ENCODE peak calls at places on chromosomes 12 and 14, in five cellular contexts. Y is astrocyte of the spinal cord; O is CD8-positive, alpha-beta T cell; C is GM12864; W is lung. G is an unnamed sample.

GRCh38 chr12:22709292-22709691 is 84.3 kb downstream of the ETNK1 start:
- DNase-seq in W (no peak), Y (peak), C (peak), O (no peak), G (no peak)

GRCh38 chr12:22321018-22321605 is 13.4 kb downstream of the ST8SIA1 start:
- DNase-seq in W (no peak), Y (no peak), C (no peak), O (no peak), G (no peak)

GRCh38 chr12:95574799-95575452 is 23.6 kb upstream of the USP44 start:
- DNase-seq in W (no peak), O (no peak), Y (peak), C (no peak), G (peak)

GRCh38 chr12:79451988-79452387 is 238.8 kb downstream of the PAWR start:
- DNase-seq in Y (peak), O (no peak), C (no peak), W (no peak), G (peak)

GRCh38 chr12:153080-153746 is 60.7 kb downstream of the SLC6A12 start:
- DNase-seq in C (peak), O (peak), W (peak), Y (peak), G (peak)

GRCh38 chr12:46219892-46220655 is 48.8 kb downstream of the SLC38A1 start:
- DNase-seq in Y (peak), O (peak), W (no peak), C (no peak), G (peak)

GRCh38 chr12:72272731-72273498 is 745 bp downstream of the TRHDE start:
- DNase-seq in C (no peak), Y (peak), W (no peak), O (no peak), G (peak)

GRCh38 chr12:1797011-1797901 is 23.1 kb upstream of the LRTM2 start:
- DNase-seq in C (no peak), O (peak), W (peak), Y (no peak), G (no peak)

GRCh38 chr12:97968641-97969171 is 506.1 kb downstream of the RMST start:
- DNase-seq in C (no peak), W (no peak), Y (no peak), O (no peak), G (no peak)

GRCh38 chr14:28653521-28653920 is 113.1 kb upstream of the FOXG1 start:
- DNase-seq in Y (peak), W (no peak), C (no peak), O (no peak), G (no peak)

GRCh38 chr12:93361159-93361919 is 16.4 kb upstream of the NUDT4 start:
- DNase-seq in C (no peak), O (no peak), Y (peak), W (no peak), G (no peak)

GRCh38 chr12:110107369-110108281 is 16.5 kb upstream of the IFT81 start:
- DNase-seq in Y (peak), C (no peak), O (no peak), W (peak), G (peak)

GRCh38 chr12:69985656-69986055 is 160.6 kb downstream of the MYRFL start:
- DNase-seq in W (no peak), Y (no peak), C (no peak), O (no peak), G (no peak)

GRCh38 chr12:754238-754816 is 1.9 kb downstream of the WNK1 start:
- DNase-seq in C (no peak), Y (peak), O (no peak), W (no peak), G (no peak)

GRCh38 chr12:109458771-109459208 is 18.3 kb downstream of the KCTD10 start:
- DNase-seq in W (no peak), O (no peak), C (no peak), Y (peak), G (no peak)

GRCh38 chr12:21780786-21781185 is 6.3 kb upstream of the KCNJ8 start:
- DNase-seq in C (no peak), W (no peak), O (no peak), Y (no peak), G (no peak)

GRCh38 chr12:77213316-77213715 is 147.9 kb upstream of the E2F7 start:
- DNase-seq in C (no peak), O (no peak), W (no peak), Y (no peak), G (no peak)

GRCh38 chr14:22565391-22565945 is 23.6 kb downstream of the DAD1 start:
- DNase-seq in C (no peak), W (no peak), O (peak), Y (no peak), G (no peak)

GRCh38 chr12:128879898-128880764 is 26.9 kb downstream of the GLT1D1 start:
- DNase-seq in W (no peak), O (no peak), C (no peak), Y (no peak), G (no peak)

GRCh38 chr12:119343130-119343529 is 8.6 kb downstream of the CCDC60 start:
- DNase-seq in Y (no peak), W (no peak), C (no peak), O (no peak), G (no peak)

GRCh38 chr12:38664661-38665269 is 240.6 kb downstream of the CPNE8 start:
- DNase-seq in O (no peak), C (no peak), Y (no peak), W (no peak), G (no peak)

GRCh38 chr14:105414456-105415371 is 4.9 kb upstream of the MTA1 start:
- DNase-seq in O (peak), W (peak), Y (peak), C (no peak), G (peak)

GRCh38 chr12:128387811-128388422 is 120.9 kb downstream of the TMEM132C start:
- DNase-seq in Y (no peak), W (peak), C (no peak), O (no peak), G (no peak)

GRCh38 chr12:68268971-68269370 is 15.6 kb upstream of the IL22 start:
- DNase-seq in C (no peak), Y (no peak), O (no peak), W (no peak), G (no peak)

GRCh38 chr12:47361389-47362031 is 281.8 kb upstream of the AMIGO2 start:
- DNase-seq in C (peak), W (no peak), O (peak), Y (no peak), G (no peak)

GRCh38 chr14:61950340-61950739 is 188.1 kb downstream of the SNAPC1 start:
- DNase-seq in W (no peak), Y (no peak), C (no peak), O (no peak), G (peak)

GRCh38 chr12:52207106-52207505 is 15.3 kb upstream of the KRT80 start:
- DNase-seq in W (no peak), Y (no peak), C (no peak), O (no peak), G (no peak)

GRCh38 chr12:106865685-106866084 is 90.0 kb upstream of the TMEM263 start:
- DNase-seq in C (no peak), O (no peak), Y (no peak), W (no peak), G (no peak)

GRCh38 chr14:93263416-93263815 is 56.4 kb downstream of the UBR7 start:
- DNase-seq in C (no peak), O (no peak), Y (no peak), W (no peak), G (peak)

GRCh38 chr14:52919971-52920370 is 30.9 kb downstream of the FERMT2 start:
- DNase-seq in O (no peak), W (no peak), Y (peak), C (no peak), G (no peak)

GRCh38 chr12:75781532-75782046 is 250.0 kb downstream of the PHLDA1 start:
- DNase-seq in O (no peak), C (no peak), W (no peak), Y (peak), G (peak)

GRCh38 chr12:52350021-52350620 is 17.2 kb downstream of the KRT85 start:
- DNase-seq in O (no peak), Y (no peak), C (no peak), W (no peak), G (no peak)

GRCh38 chr12:56267443-56268071 is 815 bp downstream of the COQ10A start:
- DNase-seq in C (no peak), O (no peak), Y (no peak), W (no peak), G (no peak)

GRCh38 chr12:115794659-115795081 is 482.8 kb downstream of the MED13L start:
- DNase-seq in C (no peak), O (no peak), W (no peak), Y (no peak), G (no peak)

GRCh38 chr12:32891956-32892355 is 4.6 kb downstream of the PKP2 start:
- DNase-seq in Y (no peak), W (no peak), O (no peak), C (no peak), G (no peak)

GRCh38 chr14:100603341-100604125 is 16.3 kb upstream of the BEGAIN start:
- DNase-seq in O (no peak), Y (no peak), C (no peak), W (no peak), G (no peak)

GRCh38 chr12:30440826-30441602 is 254.7 kb downstream of the IPO8 start:
- DNase-seq in W (no peak), O (no peak), Y (no peak), C (no peak), G (peak)
- TF ChIP-seq CTCF in W (no peak), O (no peak), Y (peak), C (peak), G (peak)

DNA sequence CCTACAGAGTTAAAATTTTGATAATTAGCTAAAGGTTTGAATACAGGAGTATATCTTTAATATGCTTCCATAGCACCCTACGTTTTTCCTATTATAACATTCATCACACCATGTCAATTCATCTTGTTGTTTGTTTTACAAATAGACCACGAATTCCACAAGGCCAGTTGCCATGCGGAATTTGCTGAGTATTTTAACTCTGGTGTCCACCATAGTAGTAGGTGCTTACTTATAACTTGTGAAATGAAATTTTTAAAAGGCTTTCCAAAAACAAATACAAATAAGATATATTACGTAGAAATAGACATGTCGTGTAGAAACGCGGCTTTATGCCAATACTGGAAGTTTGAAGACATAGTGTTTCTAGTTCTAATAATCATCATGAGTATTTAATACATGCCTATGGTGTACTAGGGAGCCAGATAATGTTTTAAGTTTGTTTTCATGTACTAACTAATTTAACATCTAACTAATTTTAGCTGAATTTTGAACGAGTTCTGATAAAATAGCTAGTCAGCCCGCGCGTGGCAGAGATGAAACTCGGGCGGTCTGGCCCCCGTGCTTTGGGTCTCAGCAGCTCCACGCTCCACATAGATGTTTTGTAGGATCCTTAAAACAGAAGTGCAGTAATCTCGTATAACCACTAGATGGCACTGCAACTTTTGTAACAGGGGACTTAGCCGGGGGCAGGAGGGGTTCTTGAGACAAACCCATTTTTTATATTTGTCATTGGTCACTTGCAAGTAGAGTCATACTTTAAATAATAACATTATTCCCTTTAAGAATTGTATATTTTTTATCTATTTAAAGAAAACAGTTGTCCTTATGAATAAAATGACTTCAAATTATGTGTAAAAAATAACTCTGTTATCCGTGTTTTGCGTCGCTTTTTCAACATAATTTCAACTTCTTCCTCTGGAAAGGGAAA is 10.2 kb downstream of the CD69 start:
- DNase-seq in W (peak), Y (peak), C (no peak), O (peak), G (peak)
- H3K4me3 ChIP-seq in W (no peak), Y (no peak), C (no peak), O (no peak), G (no peak)

GRCh38 chr12:3075315-3075714 is 1.9 kb upstream of the TSPAN9 start:
- DNase-seq in C (no peak), O (no peak), Y (no peak), W (no peak), G (no peak)

GRCh38 chr12:3071710-3072109 is 5.5 kb upstream of the TSPAN9 start:
- DNase-seq in C (no peak), Y (no peak), W (no peak), O (no peak), G (no peak)

GRCh38 chr12:3076730-3077571 is at the start of gene TSPAN9:
- DNase-seq in Y (peak), W (peak), C (no peak), O (peak), G (peak)

GRCh38 chr12:3071107-3071506 is 6.1 kb upstream of the TSPAN9 start:
- DNase-seq in W (no peak), O (no peak), Y (no peak), C (no peak), G (no peak)

GRCh38 chr12:3073438-3074255 is 3.5 kb upstream of the TSPAN9 start:
- DNase-seq in W (peak), C (peak), Y (peak), O (peak), G (peak)
- TF ChIP-seq CTCF in W (peak), C (peak), Y (peak), O (peak), G (peak)

GRCh38 chr14:81536125-81536771 is 2.6 kb upstream of the SEL1L start:
- DNase-seq in O (no peak), Y (no peak), C (no peak), W (no peak), G (no peak)
- H3K4me3 ChIP-seq in O (no peak), Y (no peak), C (no peak), W (no peak), G (no peak)

GRCh38 chr12:57491393-57492280 is 3.8 kb downstream of the MARS1 start:
- DNase-seq in W (no peak), Y (no peak), C (no peak), O (no peak), G (no peak)
- TF ChIP-seq CTCF in W (no peak), Y (peak), C (peak), O (no peak), G (no peak)

GRCh38 chr12:71046215-71046614 is 111.6 kb downstream of the TSPAN8 start:
- DNase-seq in W (no peak), C (no peak), Y (peak), O (no peak), G (peak)
- H3K4me3 ChIP-seq in W (no peak), C (no peak), Y (no peak), O (no peak), G (no peak)

GRCh38 chr14:68521952-68522509 is 270.8 kb downstream of the ZFP36L1 start:
- DNase-seq in Y (no peak), O (no peak), W (no peak), C (no peak), G (no peak)

GRCh38 chr14:68522510-68523325 is 270.1 kb downstream of the ZFP36L1 start:
- DNase-seq in Y (no peak), W (no peak), C (no peak), O (no peak), G (no peak)

GRCh38 chr14:68523326-68523610 is 269.6 kb downstream of the ZFP36L1 start:
- DNase-seq in Y (no peak), W (no peak), O (no peak), C (no peak), G (no peak)

GRCh38 chr14:68525516-68525915 is 267.4 kb downstream of the ZFP36L1 start:
- DNase-seq in Y (no peak), C (no peak), W (no peak), O (no peak), G (no peak)

GRCh38 chr14:68523994-68524725 is 268.7 kb downstream of the ZFP36L1 start:
- DNase-seq in Y (no peak), C (no peak), O (no peak), W (no peak), G (peak)
- TF ChIP-seq CTCF in Y (no peak), C (no peak), O (no peak), W (no peak), G (peak)

GRCh38 chr12:120498870-120499515 is 3.1 kb downstream of the DYNLL1 start:
- DNase-seq in O (no peak), Y (no peak), C (no peak), W (no peak), G (peak)
- H3K4me3 ChIP-seq in O (no peak), Y (no peak), C (no peak), W (no peak), G (peak)

GRCh38 chr12:26719852-26720251 is 113.1 kb downstream of the ITPR2 start:
- DNase-seq in W (no peak), O (no peak), C (no peak), Y (no peak), G (no peak)
- TF ChIP-seq CTCF in W (no peak), O (no peak), C (peak), Y (peak), G (peak)